ENCODE peak calls at places on chromosomes 12 and 14, in ten cellular contexts. O is fibroblast of lung; D is heart left ventricle; Z is mucosa of descending colon; K is brain microvascular endothelial cell; X is CD4-positive, alpha-beta memory T cell; I is astrocyte of the spinal cord; B is AG10803; L is lung; A is fibroblast of pulmonary artery. S is an unnamed sample.

GRCh38 chr12:6792522-6793201 is 3.3 kb downstream of the CD4 start:
- DNase-seq in L (no peak), O (peak), D (no peak), B (no peak), Z (no peak), K (no peak), A (peak), I (peak), X (peak), S (no peak)

GRCh38 chr12:103884316-103884715 is 43.3 kb upstream of the NT5DC3 start:
- DNase-seq in O (peak), D (no peak), I (peak), X (peak), A (peak), Z (no peak), B (peak), L (no peak), K (peak), S (no peak)

GRCh38 chr14:93114068-93114710 is 1.5 kb downstream of the ITPK1 start:
- DNase-seq in O (no peak), D (no peak), X (no peak), I (no peak), A (no peak), Z (peak), L (no peak), B (no peak), K (no peak), S (no peak)

GRCh38 chr12:69645031-69645430 is 34.3 kb upstream of the LRRC10 start:
- DNase-seq in X (no peak), B (peak), Z (no peak), L (no peak), I (no peak), A (no peak), K (no peak), O (no peak), D (no peak), S (no peak)

GRCh38 chr12:95336387-95337067 is 118.9 kb downstream of the VEZT start:
- DNase-seq in Z (peak), O (peak), X (no peak), K (peak), D (peak), I (peak), L (peak), B (peak), A (peak), S (peak)

GRCh38 chr12:22656376-22656775 is 31.4 kb downstream of the ETNK1 start:
- DNase-seq in Z (no peak), I (no peak), A (no peak), D (no peak), X (no peak), L (no peak), K (no peak), B (no peak), O (no peak), S (no peak)

GRCh38 chr12:81627336-81628189 is 131.6 kb downstream of the PPFIA2 start:
- DNase-seq in K (peak), B (peak), Z (no peak), I (peak), D (no peak), X (no peak), O (peak), A (peak), L (no peak), S (no peak)

GRCh38 chr14:21023817-21024667 is 819 bp downstream of the NDRG2 start:
- DNase-seq in X (peak), I (no peak), L (no peak), Z (peak), K (no peak), O (no peak), B (no peak), A (no peak), D (no peak), S (no peak)

GRCh38 chr14:76953196-76953945 is 75.1 kb downstream of the IRF2BPL start:
- DNase-seq in I (peak), L (peak), X (peak), O (peak), B (peak), K (peak), Z (peak), D (peak), A (peak), S (peak)

GRCh38 chr14:56482306-56482705 is 97.3 kb upstream of the TMEM260 start:
- DNase-seq in X (no peak), K (peak), O (no peak), D (no peak), B (no peak), Z (no peak), L (no peak), I (no peak), A (peak), S (no peak)

GRCh38 chr12:95351745-95352144 is 122.2 kb upstream of the METAP2 start:
- DNase-seq in L (no peak), Z (no peak), O (no peak), I (no peak), A (no peak), D (peak), B (peak), X (no peak), K (no peak), S (no peak)

GRCh38 chr14:67265131-67265530 is 23.9 kb downstream of the PALS1 start:
- DNase-seq in X (no peak), O (peak), A (peak), K (peak), B (peak), I (peak), D (no peak), Z (no peak), L (no peak), S (no peak)

GRCh38 chr12:106023034-106023433 is 115.7 kb downstream of the NUAK1 start:
- DNase-seq in L (no peak), I (no peak), X (no peak), A (no peak), Z (no peak), D (no peak), K (no peak), B (no peak), O (no peak), S (no peak)

GRCh38 chr12:75715682-75716081 is 204.3 kb upstream of the KRR1 start:
- DNase-seq in O (no peak), A (no peak), X (no peak), I (no peak), K (no peak), D (no peak), Z (no peak), L (no peak), B (no peak), S (no peak)

GRCh38 chr12:94265966-94266365 is 117.6 kb downstream of the PLXNC1 start:
- DNase-seq in B (peak), A (no peak), K (no peak), D (no peak), Z (no peak), O (no peak), I (no peak), L (no peak), X (no peak), S (no peak)

GRCh38 chr12:96044017-96044985 is 8.9 kb upstream of the LTA4H start:
- DNase-seq in K (peak), L (no peak), Z (no peak), A (peak), X (no peak), D (no peak), O (peak), I (peak), B (peak), S (no peak)

GRCh38 chr12:21528953-21529352 is 2.9 kb downstream of the SPX start:
- DNase-seq in A (peak), L (no peak), K (no peak), O (peak), I (no peak), X (no peak), D (no peak), B (no peak), Z (no peak), S (no peak)

GRCh38 chr14:104304451-104305351 is 166.3 kb downstream of the KIF26A start:
- DNase-seq in X (no peak), L (no peak), D (no peak), B (no peak), O (no peak), I (no peak), Z (peak), K (no peak), A (no peak), S (peak)

GRCh38 chr12:96212456-96213375 is 18.5 kb downstream of the ELK3 start:
- DNase-seq in O (no peak), B (no peak), X (no peak), L (no peak), K (no peak), Z (no peak), D (no peak), I (no peak), A (no peak), S (no peak)

GRCh38 chr12:65868133-65868705 is 43.9 kb downstream of the HMGA2 start:
- DNase-seq in O (peak), A (peak), Z (no peak), X (no peak), B (peak), I (peak), D (no peak), K (peak), L (no peak), S (no peak)

GRCh38 chr14:36656769-36657408 is 4.8 kb upstream of the PAX9 start:
- DNase-seq in O (no peak), D (no peak), A (no peak), B (no peak), K (no peak), I (no peak), L (no peak), Z (no peak), X (no peak), S (no peak)

GRCh38 chr12:98856897-98857540 is 211.9 kb downstream of the APAF1 start:
- DNase-seq in L (no peak), B (no peak), D (no peak), X (no peak), O (peak), A (no peak), I (peak), K (peak), Z (no peak), S (no peak)
- H3K4me3 ChIP-seq in L (no peak), B (no peak), D (no peak), X (no peak), O (no peak), A (no peak), I (no peak), K (no peak), Z (no peak), S (no peak)

DNA sequence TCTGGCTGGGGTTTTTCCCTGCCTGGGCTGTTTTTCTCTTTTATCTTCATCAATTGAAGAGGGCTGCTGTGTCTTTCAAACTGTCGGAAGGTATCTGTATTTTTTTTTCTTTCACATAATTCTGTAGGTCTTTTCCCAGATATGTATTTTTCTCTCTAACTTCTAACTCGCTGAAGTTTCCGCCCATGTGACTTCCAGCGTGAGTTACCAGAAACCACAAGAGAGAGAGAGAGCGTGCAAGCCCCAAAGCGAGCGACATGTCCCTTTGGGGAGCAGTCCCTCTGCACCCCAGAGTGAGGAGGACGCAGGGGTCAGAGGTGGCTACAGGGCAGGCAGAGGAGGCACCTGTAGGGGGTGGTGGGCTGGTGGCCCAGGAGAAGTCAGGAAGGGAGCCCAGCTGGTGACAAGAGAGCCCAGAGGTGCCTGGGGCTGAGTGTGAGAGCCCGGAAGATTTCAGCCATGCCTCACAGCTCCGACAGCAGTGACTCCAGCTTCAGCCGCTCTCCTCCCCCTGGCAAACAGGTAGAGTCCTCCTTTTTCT is at the start of gene BATF:
- DNase-seq in K (no peak), L (peak), I (no peak), X (peak), Z (peak), B (no peak), A (no peak), O (no peak), D (no peak), S (no peak)
- H3K4me3 ChIP-seq in K (no peak), L (peak), I (no peak), X (peak), Z (no peak), B (no peak), A (no peak), O (no peak), D (peak), S (no peak)

GRCh38 chr12:57735952-57736742 is 2.4 kb downstream of the AGAP2 start:
- DNase-seq in A (peak), I (no peak), B (no peak), Z (peak), X (no peak), O (peak), D (peak), K (no peak), L (no peak), S (no peak)
- H3K4me3 ChIP-seq in A (peak), I (peak), B (no peak), Z (no peak), X (no peak), O (peak), D (peak), K (peak), L (no peak), S (no peak)

GRCh38 chr12:16611146-16611545 is 5.2 kb upstream of the LMO3 start:
- DNase-seq in I (no peak), D (no peak), Z (no peak), B (no peak), A (no peak), X (no peak), O (no peak), L (no peak), K (no peak), S (no peak)
- H3K4me3 ChIP-seq in I (no peak), D (no peak), Z (no peak), B (no peak), A (no peak), X (no peak), O (no peak), L (no peak), K (no peak), S (no peak)

GRCh38 chr12:9707864-9708808 is 24.8 kb downstream of the CLECL1 start:
- DNase-seq in O (peak), I (peak), L (peak), A (peak), X (peak), B (peak), D (peak), Z (peak), K (peak), S (peak)
- H3K4me3 ChIP-seq in O (no peak), I (no peak), L (no peak), A (no peak), X (peak), B (no peak), D (no peak), Z (no peak), K (no peak), S (no peak)

S was measured in kidney.